ENCODE peak calls at places on chromosomes 11 and 22, in seven cellular contexts. B, C, Y, A, I, E and R are unnamed samples.
A peak's percentile ranks its signal among the peaks of the same experiment; 100 is the strongest.

GRCh38 chr11:9688716-9689511 is 25.0 kb downstream of the SWAP70 start:
- DNase-seq in B (no peak), C (no peak), Y (no peak), A (no peak), I (no peak), E (peak; percentile 18), R (no peak)

GRCh38 chr22:39685336-39686177 is 115.0 kb downstream of the CACNA1I start:
- DNase-seq in B (no peak), C (no peak), Y (no peak), A (no peak), I (no peak), E (no peak), R (no peak)

GRCh38 chr11:79758325-79758724 is 317.5 kb upstream of the TENM4 start:
- DNase-seq in B (no peak), C (no peak), Y (no peak), A (no peak), I (no peak), E (no peak), R (no peak)

GRCh38 chr11:128615076-128615475 is 27.7 kb upstream of the ETS1 start:
- DNase-seq in B (no peak), C (no peak), Y (no peak), A (no peak), I (no peak), E (no peak), R (no peak)

GRCh38 chr22:50002791-50003190 is 9.8 kb downstream of the IL17REL start:
- DNase-seq in B (no peak), C (no peak), Y (no peak), A (no peak), I (no peak), E (no peak), R (no peak)

GRCh38 chr11:659532-660085 is 22.5 kb downstream of the DRD4 start:
- DNase-seq in B (peak; percentile 30), C (no peak), Y (no peak), A (no peak), I (no peak), E (no peak), R (no peak)

GRCh38 chr11:102204174-102204573 is 93.9 kb downstream of the YAP1 start:
- DNase-seq in B (no peak), C (no peak), Y (no peak), A (no peak), I (no peak), E (no peak), R (no peak)

GRCh38 chr11:92249156-92249753 is 24.6 kb downstream of the FAT3 start:
- DNase-seq in B (no peak), C (no peak), Y (no peak), A (no peak), I (no peak), E (no peak), R (no peak)

GRCh38 chr11:124867700-124868099 is 2.5 kb downstream of the ROBO3 start:
- DNase-seq in B (no peak), C (no peak), Y (no peak), A (no peak), I (no peak), E (no peak), R (no peak)

GRCh38 chr22:39176067-39176621 is 23.7 kb upstream of the CBX7 start:
- DNase-seq in B (peak; percentile 70), C (no peak), Y (peak; percentile 79), A (no peak), I (no peak), E (no peak), R (no peak)

GRCh38 chr11:120182357-120182756 is 28.5 kb upstream of the OAF start:
- DNase-seq in B (no peak), C (peak; percentile 84), Y (no peak), A (no peak), I (no peak), E (no peak), R (no peak)

GRCh38 chr11:104968365-104968855 is at the start of gene CASP4:
- DNase-seq in B (no peak), C (no peak), Y (peak; percentile 14), A (peak; percentile 9), I (no peak), E (no peak), R (no peak)

GRCh38 chr22:17552737-17553136 is 10.6 kb upstream of the SLC25A18 start:
- DNase-seq in B (no peak), C (no peak), Y (no peak), A (no peak), I (no peak), E (no peak), R (no peak)

GRCh38 chr11:111413849-111414248 is 34.8 kb upstream of the POU2AF1 start:
- DNase-seq in B (no peak), C (no peak), Y (no peak), A (peak; percentile 20), I (peak; percentile 21), E (no peak), R (no peak)

GRCh38 chr22:26229910-26230309 is 60.6 kb downstream of the SEZ6L start:
- DNase-seq in B (no peak), C (no peak), Y (no peak), A (no peak), I (no peak), E (no peak), R (no peak)

GRCh38 chr11:114886644-114887259 is 208.4 kb downstream of the NXPE2 start:
- DNase-seq in B (no peak), C (no peak), Y (no peak), A (no peak), I (no peak), E (no peak), R (no peak)

GRCh38 chr22:32997295-32997694 is 60.9 kb downstream of the SYN3 start:
- DNase-seq in B (no peak), C (peak; percentile 87), Y (no peak), A (no peak), I (no peak), E (no peak), R (no peak)

GRCh38 chr11:104222464-104222863 is 58.5 kb upstream of the PDGFD start:
- DNase-seq in B (no peak), C (no peak), Y (no peak), A (no peak), I (no peak), E (no peak), R (no peak)

GRCh38 chr11:58629857-58630256 is 7.4 kb downstream of the CNTF start:
- DNase-seq in B (no peak), C (no peak), Y (peak; percentile 27), A (peak; percentile 9), I (no peak), E (no peak), R (no peak)

GRCh38 chr22:38069372-38070249 is 12.4 kb downstream of the PICK1 start:
- DNase-seq in B (peak; percentile 94), C (no peak), Y (no peak), A (no peak), I (no peak), E (peak; percentile 84), R (peak; percentile 81)

GRCh38 chr11:87405356-87405755 is 367.6 kb downstream of the TMEM135 start:
- DNase-seq in B (no peak), C (no peak), Y (no peak), A (no peak), I (no peak), E (no peak), R (no peak)

GRCh38 chr11:35491231-35491871 is 34.1 kb downstream of the PAMR1 start:
- DNase-seq in B (no peak), C (no peak), Y (no peak), A (no peak), I (no peak), E (no peak), R (no peak)

GRCh38 chr11:35163707-35164496 is 24.9 kb downstream of the CD44 start:
- DNase-seq in B (no peak), C (no peak), Y (no peak), A (no peak), I (no peak), E (no peak), R (no peak)

GRCh38 chr11:72958790-72959189 is 144.6 kb downstream of the ATG16L2 start:
- DNase-seq in B (no peak), C (no peak), Y (no peak), A (no peak), I (no peak), E (no peak), R (no peak)

GRCh38 chr22:39624501-39624821 is 53.9 kb downstream of the CACNA1I start:
- DNase-seq in B (no peak), C (no peak), Y (no peak), A (no peak), I (no peak), E (no peak), R (no peak)

GRCh38 chr11:2529173-2529572 is 84.4 kb downstream of the KCNQ1 start:
- DNase-seq in B (peak; percentile 8), C (no peak), Y (no peak), A (no peak), I (no peak), E (no peak), R (no peak)

GRCh38 chr22:44621401-44622146 is 80.4 kb upstream of the PRR5 start:
- DNase-seq in B (no peak), C (no peak), Y (no peak), A (no peak), I (no peak), E (no peak), R (no peak)

GRCh38 chr11:120340529-120340928 is 4.3 kb downstream of the ARHGEF12 start:
- DNase-seq in B (no peak), C (no peak), Y (no peak), A (no peak), I (no peak), E (no peak), R (no peak)

GRCh38 chr11:100031973-100032372 is 655.1 kb upstream of the ARHGAP42 start:
- DNase-seq in B (no peak), C (no peak), Y (no peak), A (no peak), I (no peak), E (no peak), R (no peak)

GRCh38 chr22:50444663-50445062 is 30.2 kb downstream of the SBF1 start:
- DNase-seq in B (no peak), C (no peak), Y (peak; percentile 40), A (no peak), I (no peak), E (no peak), R (no peak)

GRCh38 chr22:42294034-42294985 is 23.9 kb upstream of the TCF20 start:
- DNase-seq in B (peak; percentile 66), C (no peak), Y (peak; percentile 73), A (peak; percentile 32), I (no peak), E (no peak), R (peak; percentile 9)

GRCh38 chr22:24894220-24894975 is 52.1 kb downstream of the LHFPL7 start:
- DNase-seq in B (peak; percentile 91), C (peak; percentile 95), Y (peak; percentile 89), A (no peak), I (no peak), E (no peak), R (no peak)

GRCh38 chr11:121931748-121932352 is 184.2 kb downstream of the BLID start:
- DNase-seq in B (no peak), C (peak; percentile 50), Y (no peak), A (no peak), I (no peak), E (no peak), R (no peak)

GRCh38 chr22:30878516-30879365 is 89.8 kb downstream of the MORC2 start:
- DNase-seq in B (peak; percentile 32), C (no peak), Y (no peak), A (no peak), I (no peak), E (no peak), R (peak; percentile 12)

GRCh38 chr22:42189761-42190160 is 59.2 kb upstream of the CYP2D6 start:
- DNase-seq in B (no peak), C (no peak), Y (no peak), A (no peak), I (no peak), E (no peak), R (no peak)

GRCh38 chr22:33922268-33922667 is 2.0 kb upstream of the LARGE1 start:
- DNase-seq in B (peak; percentile 47), C (no peak), Y (peak; percentile 13), A (no peak), I (no peak), E (no peak), R (no peak)

GRCh38 chr11:120608061-120608460 is 96.5 kb downstream of the GRIK4 start:
- DNase-seq in B (no peak), C (no peak), Y (no peak), A (no peak), I (no peak), E (no peak), R (no peak)

GRCh38 chr11:61503135-61503770 is 5.3 kb upstream of the LRRC10B start:
- DNase-seq in B (no peak), C (no peak), Y (no peak), A (no peak), I (no peak), E (no peak), R (no peak)